ENCODE peak calls at places on chromosome 17, in five cellular contexts. One of them, this sample, is unnamed.

GRCh38 chr17:77427471-77427991 is 286.8 kb downstream of the SEC14L1 start:
- DNase-seq in GM23338: no peak
- DNase-seq in OCI-LY7: no peak
- DNase-seq in neural progenitor cell: no peak
- DNase-seq in hepatocyte: peak; percentile 67
- DNase-seq in this sample: peak; percentile 94

GRCh38 chr17:45968732-45969131 is 30.3 kb upstream of the STH start:
- DNase-seq in hepatocyte: no peak
- DNase-seq in neural progenitor cell: no peak
- DNase-seq in OCI-LY7: no peak
- DNase-seq in GM23338: no peak
- DNase-seq in this sample: no peak

GRCh38 chr17:66549731-66550207 is 247.4 kb downstream of the PRKCA start:
- DNase-seq in GM23338: peak; percentile 89
- DNase-seq in OCI-LY7: no peak
- DNase-seq in neural progenitor cell: no peak
- DNase-seq in hepatocyte: no peak
- DNase-seq in this sample: peak; percentile 72

GRCh38 chr17:18203308-18203707 is 19.7 kb downstream of the ALKBH5 start:
- DNase-seq in GM23338: no peak
- DNase-seq in OCI-LY7: no peak
- DNase-seq in neural progenitor cell: no peak
- DNase-seq in hepatocyte: peak; percentile 58
- DNase-seq in this sample: no peak

GRCh38 chr17:41610965-41611640 is 1.5 kb downstream of the KRT16 start:
- DNase-seq in OCI-LY7: no peak
- DNase-seq in hepatocyte: no peak
- DNase-seq in neural progenitor cell: no peak
- DNase-seq in GM23338: no peak
- DNase-seq in this sample: no peak

GRCh38 chr17:27861979-27862378 is 31.2 kb downstream of the LYRM9 start:
- DNase-seq in OCI-LY7: no peak
- DNase-seq in hepatocyte: peak; percentile 70
- DNase-seq in GM23338: no peak
- DNase-seq in neural progenitor cell: no peak
- DNase-seq in this sample: peak; percentile 7

GRCh38 chr17:31318298-31319190 is 2.9 kb downstream of the EVI2A start:
- DNase-seq in GM23338: peak; percentile 29
- DNase-seq in OCI-LY7: peak; percentile 87
- DNase-seq in neural progenitor cell: peak; percentile 18
- DNase-seq in hepatocyte: no peak
- DNase-seq in this sample: peak; percentile 45

GRCh38 chr17:41917957-41918391 is 777 bp downstream of the ACLY start:
- DNase-seq in OCI-LY7: peak; percentile 50
- DNase-seq in neural progenitor cell: peak; percentile 54
- DNase-seq in hepatocyte: peak; percentile 69
- DNase-seq in GM23338: peak; percentile 52
- DNase-seq in this sample: peak; percentile 66

GRCh38 chr17:18977646-18978045 is 25.7 kb downstream of the SLC5A10 start:
- DNase-seq in OCI-LY7: no peak
- DNase-seq in hepatocyte: no peak
- DNase-seq in GM23338: no peak
- DNase-seq in neural progenitor cell: no peak
- DNase-seq in this sample: no peak

GRCh38 chr17:47941998-47942490 is 673 bp downstream of the PNPO start:
- DNase-seq in neural progenitor cell: no peak
- DNase-seq in hepatocyte: no peak
- DNase-seq in GM23338: peak; percentile 21
- DNase-seq in OCI-LY7: peak; percentile 28
- DNase-seq in this sample: peak; percentile 37

GRCh38 chr17:18015603-18016002 is 23.4 kb downstream of the ATPAF2 start:
- DNase-seq in neural progenitor cell: no peak
- DNase-seq in OCI-LY7: no peak
- DNase-seq in GM23338: no peak
- DNase-seq in hepatocyte: no peak
- DNase-seq in this sample: no peak

GRCh38 chr17:60077672-60078519 is 825 bp downstream of the HEATR6 start:
- DNase-seq in hepatocyte: peak; percentile 30
- DNase-seq in GM23338: no peak
- DNase-seq in neural progenitor cell: peak; percentile 10
- DNase-seq in OCI-LY7: peak; percentile 8
- DNase-seq in this sample: peak; percentile 69

GRCh38 chr17:77445908-77446535 is 305.3 kb downstream of the SEC14L1 start:
- DNase-seq in hepatocyte: peak; percentile 78
- DNase-seq in GM23338: no peak
- DNase-seq in neural progenitor cell: no peak
- DNase-seq in OCI-LY7: peak; percentile 92
- DNase-seq in this sample: no peak

GRCh38 chr17:71461504-71462197 is 659.2 kb upstream of the SOX9 start:
- DNase-seq in hepatocyte: no peak
- DNase-seq in GM23338: no peak
- DNase-seq in neural progenitor cell: peak; percentile 76
- DNase-seq in OCI-LY7: no peak
- DNase-seq in this sample: no peak

GRCh38 chr17:67700720-67701119 is 17.0 kb upstream of the NOL11 start:
- DNase-seq in hepatocyte: no peak
- DNase-seq in GM23338: no peak
- DNase-seq in OCI-LY7: no peak
- DNase-seq in neural progenitor cell: no peak
- DNase-seq in this sample: no peak

GRCh38 chr17:77726549-77726957 is 231.9 kb upstream of the TNRC6C start:
- DNase-seq in hepatocyte: no peak
- DNase-seq in OCI-LY7: no peak
- DNase-seq in neural progenitor cell: no peak
- DNase-seq in GM23338: no peak
- DNase-seq in this sample: no peak

GRCh38 chr17:66426397-66427033 is 124.1 kb downstream of the PRKCA start:
- DNase-seq in hepatocyte: no peak
- DNase-seq in OCI-LY7: peak; percentile 41
- DNase-seq in GM23338: peak; percentile 65
- DNase-seq in neural progenitor cell: no peak
- DNase-seq in this sample: peak; percentile 11

GRCh38 chr17:79036181-79036580 is 12.2 kb downstream of the C1QTNF1 start:
- DNase-seq in hepatocyte: no peak
- DNase-seq in GM23338: no peak
- DNase-seq in neural progenitor cell: no peak
- DNase-seq in OCI-LY7: no peak
- DNase-seq in this sample: no peak

GRCh38 chr17:7589891-7590611 is at the start of gene SOX15:
- DNase-seq in GM23338: peak; percentile 82
- DNase-seq in hepatocyte: peak; percentile 19
- DNase-seq in neural progenitor cell: peak; percentile 54
- DNase-seq in OCI-LY7: no peak
- DNase-seq in this sample: peak; percentile 68

GRCh38 chr17:11097121-11097520 is 143.9 kb upstream of the SHISA6 start:
- DNase-seq in OCI-LY7: no peak
- DNase-seq in hepatocyte: no peak
- DNase-seq in neural progenitor cell: no peak
- DNase-seq in GM23338: peak; percentile 0
- DNase-seq in this sample: no peak

GRCh38 chr17:74408830-74409229 is 23.1 kb upstream of the GPRC5C start:
- DNase-seq in neural progenitor cell: no peak
- DNase-seq in GM23338: no peak
- DNase-seq in hepatocyte: no peak
- DNase-seq in OCI-LY7: no peak
- DNase-seq in this sample: no peak

GRCh38 chr17:34178047-34178446 is 77.0 kb upstream of the CCL2 start:
- DNase-seq in hepatocyte: no peak
- DNase-seq in neural progenitor cell: peak; percentile 52
- DNase-seq in GM23338: peak; percentile 84
- DNase-seq in OCI-LY7: no peak
- DNase-seq in this sample: peak; percentile 34

GRCh38 chr17:1834378-1835149 is 4.8 kb downstream of the RPA1 start:
- DNase-seq in GM23338: no peak
- DNase-seq in hepatocyte: no peak
- DNase-seq in OCI-LY7: no peak
- DNase-seq in neural progenitor cell: no peak
- DNase-seq in this sample: no peak

GRCh38 chr17:32491371-32492280 is 4.8 kb downstream of the CDK5R1 start:
- DNase-seq in GM23338: no peak
- DNase-seq in neural progenitor cell: no peak
- DNase-seq in OCI-LY7: no peak
- DNase-seq in hepatocyte: no peak
- DNase-seq in this sample: no peak

GRCh38 chr17:4072487-4073157 is 70.2 kb downstream of the ZZEF1 start:
- DNase-seq in hepatocyte: no peak
- DNase-seq in neural progenitor cell: no peak
- DNase-seq in GM23338: no peak
- DNase-seq in OCI-LY7: no peak
- DNase-seq in this sample: peak; percentile 50

DNA sequence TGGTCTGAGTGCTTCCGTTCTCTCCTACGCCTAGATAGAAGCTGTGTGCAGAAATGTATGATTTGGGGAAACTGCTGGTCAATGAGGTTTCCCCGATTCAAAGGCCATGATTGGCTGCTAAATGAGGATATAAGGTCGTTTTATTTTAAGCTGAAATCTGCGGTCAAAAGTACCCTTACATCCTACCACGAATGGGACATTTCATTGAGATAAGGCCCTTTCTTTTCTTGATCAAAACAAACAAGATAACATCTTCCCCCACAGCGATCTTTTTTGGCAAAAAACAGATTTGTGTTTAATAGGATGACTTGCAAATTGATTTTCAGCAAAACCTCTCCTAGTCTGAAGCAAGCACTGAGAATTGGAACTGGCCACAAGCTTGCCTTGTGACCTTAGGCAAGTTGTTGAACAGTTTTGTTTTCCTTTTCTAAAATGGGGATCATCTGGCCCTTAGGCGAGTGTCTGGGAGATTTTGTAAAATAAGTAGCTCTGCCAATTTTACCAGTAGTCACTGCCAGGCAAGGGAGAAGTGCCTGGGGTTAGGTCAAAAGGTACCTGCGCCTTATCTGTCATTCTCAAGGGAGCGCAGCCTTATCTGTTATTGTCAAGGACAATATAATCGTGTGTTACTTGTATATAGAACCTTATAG is 635 bp downstream of the SCPEP1 start:
- DNase-seq in neural progenitor cell: no peak
- DNase-seq in GM23338: no peak
- DNase-seq in hepatocyte: no peak
- DNase-seq in OCI-LY7: peak; percentile 48
- DNase-seq in this sample: peak; percentile 23
- TF ChIP-seq EZH2phosphoT487 in neural progenitor cell: no peak
- TF ChIP-seq EZH2phosphoT487 in GM23338: no peak
- TF ChIP-seq EZH2phosphoT487 in hepatocyte: no peak
- TF ChIP-seq EZH2phosphoT487 in OCI-LY7: no peak
- TF ChIP-seq EZH2phosphoT487 in this sample: no peak

DNA sequence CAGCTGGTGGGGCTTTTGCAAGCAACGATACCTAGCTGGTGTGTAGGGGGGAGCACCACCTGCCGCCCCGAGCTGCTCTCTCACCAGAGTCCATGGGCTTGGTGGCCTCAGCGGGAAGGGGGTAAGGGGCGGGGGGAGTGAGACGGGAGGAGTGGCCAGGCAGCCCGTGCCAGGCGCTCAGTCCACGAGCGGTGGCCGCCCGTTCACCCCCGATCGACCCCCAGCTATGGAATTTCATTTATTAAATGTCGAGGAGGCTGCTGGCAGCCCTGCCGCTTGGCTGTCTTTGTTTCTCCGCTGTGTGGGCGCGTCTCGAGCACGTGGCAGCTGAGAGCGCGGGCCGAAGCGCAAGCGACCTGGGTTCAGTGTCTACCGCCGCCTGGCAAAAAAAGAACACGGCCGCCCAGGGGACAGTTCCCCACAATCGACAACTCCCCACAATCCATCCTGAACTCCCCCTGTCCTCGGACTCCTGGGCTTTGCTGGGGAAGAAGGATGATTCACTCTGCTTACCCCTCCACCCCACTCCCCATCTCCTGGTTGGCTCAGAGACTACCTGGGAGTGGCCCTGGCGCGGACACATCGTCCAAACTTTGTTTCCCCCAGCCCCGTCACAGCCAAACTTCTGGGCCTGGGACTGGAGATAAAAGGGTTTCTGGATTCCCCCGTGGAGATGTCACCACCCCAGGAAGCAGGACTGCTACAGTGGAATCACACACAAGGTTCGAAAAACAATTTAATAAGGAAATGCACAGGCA is 1.7 kb upstream of the GIT1 start:
- DNase-seq in neural progenitor cell: peak; percentile 76
- DNase-seq in hepatocyte: peak; percentile 71
- DNase-seq in OCI-LY7: peak; percentile 37
- DNase-seq in GM23338: peak; percentile 86
- DNase-seq in this sample: peak; percentile 77
- H3K4me3 ChIP-seq in neural progenitor cell: peak overlapping the region; percentile 57
- H3K4me3 ChIP-seq in hepatocyte: peak overlapping the region; percentile 43
- H3K4me3 ChIP-seq in OCI-LY7: peak overlapping the region; percentile 79
- H3K4me3 ChIP-seq in GM23338: peak overlapping the region; percentile 81
- H3K4me3 ChIP-seq in this sample: peak overlapping the region; percentile 66

GRCh38 chr17:82250868-82251500 is 22.1 kb downstream of the SLC16A3 start:
- DNase-seq in GM23338: no peak
- DNase-seq in OCI-LY7: no peak
- DNase-seq in hepatocyte: no peak
- DNase-seq in neural progenitor cell: no peak
- DNase-seq in this sample: no peak

GRCh38 chr17:82255573-82255972 is 17.9 kb downstream of the CSNK1D start:
- DNase-seq in neural progenitor cell: no peak
- DNase-seq in hepatocyte: no peak
- DNase-seq in GM23338: no peak
- DNase-seq in OCI-LY7: no peak
- DNase-seq in this sample: no peak

GRCh38 chr17:82253179-82253544 is 20.3 kb downstream of the CSNK1D start:
- DNase-seq in hepatocyte: no peak
- DNase-seq in neural progenitor cell: no peak
- DNase-seq in GM23338: no peak
- DNase-seq in OCI-LY7: no peak
- DNase-seq in this sample: no peak

GRCh38 chr17:82249896-82250581 is 21.2 kb downstream of the SLC16A3 start:
- DNase-seq in OCI-LY7: no peak
- DNase-seq in neural progenitor cell: no peak
- DNase-seq in GM23338: no peak
- DNase-seq in hepatocyte: no peak
- DNase-seq in this sample: no peak

DNA sequence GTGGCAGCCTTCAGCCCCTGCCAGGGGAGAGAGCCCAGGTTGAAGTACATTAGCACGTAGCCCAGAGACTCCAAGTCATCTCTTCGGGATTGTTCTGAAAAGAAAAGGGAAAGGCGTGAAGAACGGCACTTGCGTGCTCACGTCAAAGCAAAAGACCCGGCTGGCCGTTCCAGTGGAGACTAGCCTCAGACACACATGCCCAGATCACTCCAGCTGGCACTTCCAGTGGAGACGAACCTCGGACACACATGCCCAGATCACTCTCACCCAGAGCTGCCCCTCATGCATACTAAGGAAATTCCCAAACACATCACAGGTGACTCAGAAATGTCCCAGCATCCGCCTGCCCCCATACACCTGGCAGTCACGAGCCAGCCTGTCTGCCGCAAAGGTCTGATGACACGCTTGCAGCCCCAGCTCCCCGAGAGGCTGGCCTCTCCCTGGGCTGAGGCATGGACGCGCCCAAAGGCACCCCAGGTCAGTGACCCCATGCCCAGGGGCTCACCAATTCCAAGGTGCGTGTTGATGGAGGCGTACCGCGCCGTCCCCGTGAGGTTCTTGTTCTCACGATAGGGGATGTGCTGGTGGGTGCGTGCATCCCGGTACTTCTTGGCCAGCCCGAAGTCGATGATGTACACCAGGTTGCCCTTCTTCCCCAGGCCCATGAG is 20.9 kb downstream of the CSNK1D start:
- DNase-seq in neural progenitor cell: no peak
- DNase-seq in OCI-LY7: no peak
- DNase-seq in GM23338: no peak
- DNase-seq in hepatocyte: no peak
- DNase-seq in this sample: no peak
- H3K79me2 ChIP-seq in neural progenitor cell: peaks cover 77% of the 10 kb centered on the region
- H3K79me2 ChIP-seq in OCI-LY7: peaks cover 10% of the 10 kb centered on the region
- H3K79me2 ChIP-seq in GM23338: peaks cover 65% of the 10 kb centered on the region
- H3K79me2 ChIP-seq in hepatocyte: peaks cover 85% of the 10 kb centered on the region
- H3K79me2 ChIP-seq in this sample: peaks cover 88% of the 10 kb centered on the region

GRCh38 chr17:16928406-16929280 is 43.3 kb downstream of the TNFRSF13B start:
- DNase-seq in GM23338: no peak
- DNase-seq in hepatocyte: no peak
- DNase-seq in neural progenitor cell: no peak
- DNase-seq in OCI-LY7: no peak
- DNase-seq in this sample: no peak
- TF ChIP-seq EZH2phosphoT487 in GM23338: no peak
- TF ChIP-seq EZH2phosphoT487 in hepatocyte: no peak
- TF ChIP-seq EZH2phosphoT487 in neural progenitor cell: no peak
- TF ChIP-seq EZH2phosphoT487 in OCI-LY7: no peak
- TF ChIP-seq EZH2phosphoT487 in this sample: no peak

This sample was measured in GM23248.